ENCODE peak calls at places on chromosomes 4 and X, in four cellular contexts. One of them, this sample, is unnamed.

GRCh38 chrX:40243699-40244098 is 145.9 kb upstream of the BCOR start:
- DNase-seq in endothelial cell: no peak
- DNase-seq in astrocyte: no peak
- DNase-seq in breast epithelium: no peak
- DNase-seq in this sample: no peak

GRCh38 chr4:48698029-48698901 is 81.8 kb downstream of the FRYL start:
- DNase-seq in endothelial cell: no peak
- DNase-seq in breast epithelium: no peak
- DNase-seq in astrocyte: peak
- DNase-seq in this sample: peak

GRCh38 chr4:77591532-77591931 is 14.1 kb upstream of the CXCL13 start:
- DNase-seq in endothelial cell: no peak
- DNase-seq in breast epithelium: no peak
- DNase-seq in astrocyte: no peak
- DNase-seq in this sample: no peak

GRCh38 chrX:331145-331771 is 12.7 kb upstream of the GTPBP6 start:
- DNase-seq in breast epithelium: no peak
- DNase-seq in astrocyte: no peak
- DNase-seq in endothelial cell: no peak
- DNase-seq in this sample: peak

GRCh38 chr4:147340111-147340510 is 140.8 kb upstream of the EDNRA start:
- DNase-seq in astrocyte: peak
- DNase-seq in endothelial cell: no peak
- DNase-seq in breast epithelium: no peak
- DNase-seq in this sample: peak

GRCh38 chrX:45424341-45424740 is 223.7 kb upstream of the DIPK2B start:
- DNase-seq in endothelial cell: no peak
- DNase-seq in breast epithelium: no peak
- DNase-seq in astrocyte: no peak
- DNase-seq in this sample: peak

GRCh38 chrX:68789966-68790365 is 38.9 kb upstream of the EFNB1 start:
- DNase-seq in endothelial cell: no peak
- DNase-seq in breast epithelium: no peak
- DNase-seq in astrocyte: no peak
- DNase-seq in this sample: no peak

GRCh38 chr4:128718793-128719192 is 90.7 kb upstream of the JADE1 start:
- DNase-seq in endothelial cell: no peak
- DNase-seq in breast epithelium: no peak
- DNase-seq in astrocyte: peak
- DNase-seq in this sample: peak

GRCh38 chr4:119692001-119692400 is 63.4 kb upstream of the PDE5A start:
- DNase-seq in endothelial cell: no peak
- DNase-seq in astrocyte: peak
- DNase-seq in breast epithelium: no peak
- DNase-seq in this sample: peak

GRCh38 chr4:105474110-105474518 is 252 bp upstream of the PPA2 start:
- DNase-seq in astrocyte: no peak
- DNase-seq in breast epithelium: peak
- DNase-seq in endothelial cell: peak
- DNase-seq in this sample: peak

GRCh38 chr4:158133551-158133950 is 39.3 kb downstream of the GASK1B start:
- DNase-seq in astrocyte: no peak
- DNase-seq in breast epithelium: no peak
- DNase-seq in endothelial cell: no peak
- DNase-seq in this sample: no peak

GRCh38 chr4:82469776-82470345 is 39.5 kb downstream of the ENOPH1 start:
- DNase-seq in endothelial cell: no peak
- DNase-seq in breast epithelium: no peak
- DNase-seq in astrocyte: peak
- DNase-seq in this sample: peak

GRCh38 chrX:20437678-20438077 is 171.0 kb upstream of the RPS6KA3 start:
- DNase-seq in astrocyte: no peak
- DNase-seq in endothelial cell: no peak
- DNase-seq in breast epithelium: no peak
- DNase-seq in this sample: no peak

GRCh38 chr4:138049350-138049749 is 192.8 kb downstream of the SLC7A11 start:
- DNase-seq in astrocyte: peak
- DNase-seq in endothelial cell: no peak
- DNase-seq in breast epithelium: no peak
- DNase-seq in this sample: no peak

GRCh38 chr4:156974264-156974663 is 2.7 kb upstream of the PDGFC start:
- DNase-seq in breast epithelium: no peak
- DNase-seq in endothelial cell: no peak
- DNase-seq in astrocyte: peak
- DNase-seq in this sample: peak

GRCh38 chr4:51851090-51851936 is 8.4 kb downstream of the DCUN1D4 start:
- DNase-seq in breast epithelium: no peak
- DNase-seq in astrocyte: no peak
- DNase-seq in endothelial cell: no peak
- DNase-seq in this sample: no peak

GRCh38 chr4:98555798-98556445 is 102.5 kb downstream of the TSPAN5 start:
- DNase-seq in endothelial cell: no peak
- DNase-seq in breast epithelium: peak
- DNase-seq in astrocyte: peak
- DNase-seq in this sample: peak

GRCh38 chrX:13101439-13102139 is 57.2 kb upstream of the FAM9C start:
- DNase-seq in astrocyte: peak
- DNase-seq in endothelial cell: no peak
- DNase-seq in breast epithelium: peak
- DNase-seq in this sample: peak

GRCh38 chrX:12950851-12951589 is 23.9 kb upstream of the TMSB4X start:
- DNase-seq in astrocyte: no peak
- DNase-seq in breast epithelium: no peak
- DNase-seq in endothelial cell: peak
- DNase-seq in this sample: no peak

GRCh38 chr4:129515356-129515755 is 419.4 kb downstream of the C4orf33 start:
- DNase-seq in breast epithelium: no peak
- DNase-seq in astrocyte: no peak
- DNase-seq in endothelial cell: no peak
- DNase-seq in this sample: no peak

GRCh38 chr4:121147923-121148443 is 16.1 kb downstream of the TNIP3 start:
- DNase-seq in breast epithelium: no peak
- DNase-seq in endothelial cell: no peak
- DNase-seq in astrocyte: peak
- DNase-seq in this sample: peak

GRCh38 chr4:151417164-151417571 is 8.2 kb downstream of the FHIP1A start:
- DNase-seq in astrocyte: peak
- DNase-seq in breast epithelium: no peak
- DNase-seq in endothelial cell: no peak
- DNase-seq in this sample: peak

GRCh38 chr4:6929735-6930464 is 20.3 kb downstream of the TBC1D14 start:
- DNase-seq in endothelial cell: no peak
- DNase-seq in breast epithelium: no peak
- DNase-seq in astrocyte: no peak
- DNase-seq in this sample: no peak

GRCh38 chr4:33625762-33626161 is 2618.6 kb downstream of the ARAP2 start:
- DNase-seq in breast epithelium: no peak
- DNase-seq in astrocyte: no peak
- DNase-seq in endothelial cell: no peak
- DNase-seq in this sample: no peak

DNA sequence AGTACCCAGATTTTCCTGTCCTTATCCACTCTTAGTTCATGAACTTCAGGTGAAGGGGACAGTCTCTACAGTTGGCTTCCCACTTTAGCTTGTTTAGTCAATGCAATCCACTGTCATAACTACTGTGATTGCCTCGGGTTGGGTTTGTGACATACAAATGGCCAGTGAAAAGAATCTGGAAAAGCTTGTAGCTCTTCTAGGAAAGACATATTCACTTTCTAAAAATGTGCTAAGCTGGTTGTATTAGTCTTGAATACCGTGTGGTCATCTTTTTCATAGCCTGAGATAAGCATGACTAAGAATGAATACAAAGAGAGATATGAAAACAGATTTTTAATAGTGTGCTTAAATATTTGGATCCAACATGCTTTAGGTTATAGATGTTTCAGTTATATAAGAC is 1443.5 kb upstream of the IGFBP7 start:
- DNase-seq in astrocyte: no peak
- DNase-seq in endothelial cell: no peak
- DNase-seq in breast epithelium: no peak
- DNase-seq in this sample: no peak
- TF ChIP-seq CTCF in astrocyte: no peak
- TF ChIP-seq CTCF in endothelial cell: no peak
- TF ChIP-seq CTCF in breast epithelium: no peak
- TF ChIP-seq CTCF in this sample: no peak

GRCh38 chr4:181582595-181582994 is 660.6 kb upstream of the TENM3 start:
- DNase-seq in astrocyte: no peak
- DNase-seq in endothelial cell: no peak
- DNase-seq in breast epithelium: no peak
- DNase-seq in this sample: no peak
- TF ChIP-seq CTCF in astrocyte: no peak
- TF ChIP-seq CTCF in endothelial cell: peak
- TF ChIP-seq CTCF in breast epithelium: no peak
- TF ChIP-seq CTCF in this sample: no peak

GRCh38 chr4:154329268-154329858 is 162.2 kb downstream of the DCHS2 start:
- DNase-seq in breast epithelium: no peak
- DNase-seq in endothelial cell: no peak
- DNase-seq in astrocyte: peak
- DNase-seq in this sample: peak
- TF ChIP-seq CTCF in breast epithelium: peak
- TF ChIP-seq CTCF in endothelial cell: peak
- TF ChIP-seq CTCF in astrocyte: peak
- TF ChIP-seq CTCF in this sample: peak

GRCh38 chrX:153969904-153970397 is 1.7 kb downstream of the HCFC1 start:
- DNase-seq in astrocyte: peak
- DNase-seq in endothelial cell: no peak
- DNase-seq in breast epithelium: no peak
- DNase-seq in this sample: peak

GRCh38 chrX:153968255-153968654 is 3.4 kb downstream of the HCFC1 start:
- DNase-seq in endothelial cell: no peak
- DNase-seq in astrocyte: no peak
- DNase-seq in breast epithelium: no peak
- DNase-seq in this sample: no peak

GRCh38 chrX:153967536-153968214 is 3.9 kb downstream of the HCFC1 start:
- DNase-seq in endothelial cell: no peak
- DNase-seq in astrocyte: no peak
- DNase-seq in breast epithelium: no peak
- DNase-seq in this sample: no peak

GRCh38 chrX:153969125-153969903 is 2.3 kb downstream of the HCFC1 start:
- DNase-seq in astrocyte: no peak
- DNase-seq in endothelial cell: no peak
- DNase-seq in breast epithelium: no peak
- DNase-seq in this sample: no peak

DNA sequence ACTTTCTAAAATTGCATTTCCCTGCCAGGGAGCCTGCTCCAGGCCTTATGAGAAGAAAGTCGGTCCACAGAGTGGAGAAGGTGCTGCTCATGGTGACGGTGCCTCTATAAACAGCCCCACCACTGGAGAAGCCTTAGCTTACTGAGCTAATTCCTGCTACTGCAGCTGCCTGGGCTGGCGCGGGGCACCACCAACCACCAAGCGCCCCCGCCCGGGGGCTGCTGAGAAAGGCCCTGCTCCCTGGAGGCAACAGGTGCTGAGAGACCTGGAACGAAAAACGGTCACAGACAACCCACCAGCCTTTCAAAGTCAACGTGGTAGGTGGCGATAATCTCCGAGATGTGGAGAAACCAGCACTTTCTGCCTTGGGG is 2.9 kb downstream of the HCFC1 start:
- DNase-seq in endothelial cell: no peak
- DNase-seq in breast epithelium: no peak
- DNase-seq in astrocyte: no peak
- DNase-seq in this sample: no peak
- TF ChIP-seq CTCF in endothelial cell: no peak
- TF ChIP-seq CTCF in breast epithelium: no peak
- TF ChIP-seq CTCF in astrocyte: no peak
- TF ChIP-seq CTCF in this sample: no peak

GRCh38 chr4:85825937-85826678 is 351.2 kb downstream of the ARHGAP24 start:
- DNase-seq in endothelial cell: peak
- DNase-seq in breast epithelium: no peak
- DNase-seq in astrocyte: peak
- DNase-seq in this sample: peak
- TF ChIP-seq CTCF in endothelial cell: no peak
- TF ChIP-seq CTCF in breast epithelium: no peak
- TF ChIP-seq CTCF in astrocyte: no peak
- TF ChIP-seq CTCF in this sample: peak